ENCODE peak calls at places on chromosomes 2 and 18, in seven cellular contexts. S is IMR-90, O is mesenchymal stem cell, B is H9, A is mesendoderm, V is trophoblast cell, G is H1. P is an unnamed sample.

GRCh38 chr2:26770986-26771586 is 7.0 kb downstream of the SLC35F6 start:
- DNase-seq in S (peak), G (no peak), V (no peak), O (peak), A (no peak), B (peak), P (no peak)

GRCh38 chr2:1993711-1994682 is 249.7 kb upstream of the PXDN start:
- DNase-seq in V (no peak), O (no peak), B (no peak), S (no peak), G (no peak), A (no peak), P (no peak)

GRCh38 chr2:100520224-100520623 is 42.6 kb upstream of the PDCL3 start:
- DNase-seq in V (peak), S (no peak), B (no peak), O (no peak), G (no peak), A (no peak), P (no peak)

GRCh38 chr2:120486946-120487345 is 141.0 kb downstream of the INHBB start:
- DNase-seq in B (no peak), V (peak), O (peak), A (peak), G (no peak), S (peak), P (no peak)

GRCh38 chr2:119011162-119011909 is 69.3 kb downstream of the MARCO start:
- DNase-seq in A (peak), B (peak), S (peak), G (peak), O (peak), V (no peak), P (peak)

GRCh38 chr2:1233280-1233679 is 180.0 kb upstream of the TPO start:
- DNase-seq in A (no peak), S (no peak), V (no peak), O (no peak), G (no peak), B (no peak), P (no peak)

GRCh38 chr2:39913648-39914456 is 134.8 kb upstream of the THUMPD2 start:
- DNase-seq in V (no peak), B (no peak), G (peak), O (peak), A (peak), S (peak), P (peak)

GRCh38 chr2:54946220-54946568 is 104.1 kb downstream of the RTN4 start:
- DNase-seq in A (no peak), G (no peak), B (no peak), V (no peak), O (no peak), S (no peak), P (no peak)

GRCh38 chr2:81250270-81250669 is 945.7 kb upstream of the LRRTM1 start:
- DNase-seq in A (no peak), V (no peak), S (no peak), O (no peak), B (no peak), G (no peak), P (no peak)

GRCh38 chr2:37623971-37624897 is 47.2 kb downstream of the CDC42EP3 start:
- DNase-seq in O (peak), S (peak), V (no peak), A (no peak), G (no peak), B (no peak), P (no peak)

GRCh38 chr2:234136461-234136860 is 86.0 kb downstream of the SPP2 start:
- DNase-seq in G (no peak), O (no peak), A (peak), B (no peak), S (no peak), V (peak), P (no peak)

GRCh38 chr18:3265564-3266033 is 3.7 kb downstream of the MYL12B start:
- DNase-seq in G (no peak), V (no peak), O (peak), S (peak), B (no peak), A (peak), P (no peak)

GRCh38 chr2:79116997-79117928 is 3.0 kb upstream of the REG1A start:
- DNase-seq in B (no peak), V (no peak), S (no peak), G (no peak), A (no peak), O (no peak), P (no peak)

GRCh38 chr2:79114797-79115494 is 5.3 kb upstream of the REG1A start:
- DNase-seq in S (no peak), G (no peak), A (no peak), B (no peak), O (no peak), V (no peak), P (no peak)

GRCh38 chr2:79112269-79112668 is 8.0 kb upstream of the REG1A start:
- DNase-seq in B (no peak), S (no peak), V (no peak), O (no peak), G (no peak), A (no peak), P (no peak)
- H4K8ac ChIP-seq in B (no peak), S (no peak), V (no peak), O (no peak), G (no peak), A (no peak), P (no peak)

GRCh38 chr2:16219292-16219975 is 279.1 kb downstream of the MYCN start:
- DNase-seq in O (no peak), V (no peak), G (no peak), S (no peak), B (no peak), A (no peak), P (no peak)
- H4K8ac ChIP-seq in O (no peak), V (no peak), G (no peak), S (no peak), B (no peak), A (no peak), P (no peak)

GRCh38 chr2:72673279-72673678 is 152.6 kb downstream of the EXOC6B start:
- DNase-seq in B (no peak), S (peak), A (no peak), G (no peak), O (no peak), V (no peak), P (no peak)
- H4K8ac ChIP-seq in B (no peak), S (no peak), A (no peak), G (no peak), O (no peak), V (no peak), P (no peak)

GRCh38 chr18:58080516-58080915 is 36.5 kb downstream of the NEDD4L start:
- DNase-seq in B (no peak), V (peak), A (peak), S (no peak), G (no peak), O (no peak), P (no peak)
- H4K8ac ChIP-seq in B (no peak), V (no peak), A (no peak), S (no peak), G (no peak), O (no peak), P (no peak)